ENCODE peak calls at places on chromosomes 3 and 15, in six cellular contexts. S is GM12878, R is WTC11, P is GM23338, N is K562, B is HepG2. K is an unnamed sample.

GRCh38 chr15:46861796-46862195 is 855.5 kb upstream of the SEMA6D start:
- DNase-seq in R (no peak), S (no peak), N (no peak), B (no peak), P (no peak), K (no peak)

GRCh38 chr3:35639251-35640185 is at the start of gene ARPP21:
- DNase-seq in B (no peak), R (peak), P (peak), N (no peak), S (no peak), K (peak)

GRCh38 chr3:185215873-185216586 is 37.8 kb downstream of the EHHADH start:
- DNase-seq in R (no peak), N (peak), S (no peak), B (peak), P (peak), K (no peak)

GRCh38 chr3:39000008-39000450 is 51.7 kb downstream of the SCN11A start:
- DNase-seq in R (no peak), B (peak), P (peak), S (peak), N (peak), K (no peak)

GRCh38 chr3:52839892-52840545 is 5.2 kb upstream of the MUSTN1 start:
- DNase-seq in R (no peak), S (no peak), B (no peak), P (no peak), N (no peak), K (no peak)

GRCh38 chr3:194485876-194486539 is 794 bp downstream of the ATP13A3 start:
- DNase-seq in R (peak), P (peak), N (peak), S (no peak), B (no peak), K (no peak)

GRCh38 chr3:151283387-151283786 is 5.0 kb upstream of the P2RY14 start:
- DNase-seq in S (no peak), B (no peak), R (no peak), P (no peak), N (no peak), K (no peak)

GRCh38 chr3:76930712-76931111 is 109.2 kb upstream of the ROBO2 start:
- DNase-seq in P (peak), B (no peak), R (no peak), N (no peak), S (no peak), K (no peak)

GRCh38 chr15:93088981-93089854 is at the start of gene RGMA:
- DNase-seq in N (peak), R (peak), S (no peak), P (peak), B (no peak), K (no peak)

GRCh38 chr3:146382386-146382785 is 87.0 kb downstream of the PLSCR2 start:
- DNase-seq in P (peak), N (no peak), R (peak), B (peak), S (no peak), K (no peak)

GRCh38 chr3:194780706-194781105 is 95.0 kb downstream of the FAM43A start:
- DNase-seq in P (no peak), B (no peak), N (no peak), R (no peak), S (no peak), K (no peak)

GRCh38 chr3:71241981-71242552 is 341.5 kb downstream of the FOXP1 start:
- DNase-seq in N (no peak), R (no peak), S (no peak), P (no peak), B (no peak), K (no peak)

GRCh38 chr3:58998476-58999117 is 51.2 kb downstream of the CFAP20DC start:
- DNase-seq in N (peak), B (no peak), P (no peak), S (no peak), R (no peak), K (no peak)

GRCh38 chr3:196431193-196432136 is 762 bp downstream of the UBXN7 start:
- DNase-seq in N (peak), R (peak), B (peak), S (no peak), P (peak), K (no peak)

GRCh38 chr3:134328147-134328591 is 46.1 kb downstream of the AMOTL2 start:
- DNase-seq in R (no peak), N (no peak), P (no peak), B (no peak), S (no peak), K (no peak)
- TF ChIP-seq CREB1 in R (no peak), N (no peak), P (no peak), B (no peak), S (no peak), K (no peak)

DNA sequence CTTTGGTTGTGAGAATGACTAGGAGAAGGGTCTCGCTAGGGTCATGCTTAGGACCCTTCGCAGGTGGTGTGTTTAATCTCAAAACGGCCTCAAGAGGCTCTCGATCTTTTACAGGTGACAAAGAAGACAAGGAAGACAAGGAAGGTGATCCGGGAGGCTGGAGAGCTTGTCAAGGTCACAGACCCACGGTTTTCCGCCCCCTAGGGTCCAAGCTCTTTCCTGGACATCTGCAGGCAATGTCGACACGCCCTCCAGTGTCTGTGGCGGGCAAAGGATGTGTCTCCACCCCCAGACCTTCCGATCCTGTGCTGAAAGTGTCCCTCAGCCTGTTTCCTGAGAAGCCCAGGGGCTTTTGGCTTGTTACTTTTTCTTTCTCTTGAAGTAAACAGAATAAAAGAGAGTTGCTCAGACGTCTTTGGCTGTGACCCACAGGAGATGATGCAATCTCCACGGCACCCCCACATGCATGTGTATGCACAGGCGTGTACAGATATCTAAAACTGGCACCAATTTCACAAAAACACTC is 108.7 kb downstream of the KLF13 start:
- DNase-seq in B (peak), N (peak), R (peak), S (peak), P (peak), K (peak)
- TF ChIP-seq CREB1 in B (no peak), N (no peak), R (no peak), S (peak), P (no peak), K (no peak)

DNA sequence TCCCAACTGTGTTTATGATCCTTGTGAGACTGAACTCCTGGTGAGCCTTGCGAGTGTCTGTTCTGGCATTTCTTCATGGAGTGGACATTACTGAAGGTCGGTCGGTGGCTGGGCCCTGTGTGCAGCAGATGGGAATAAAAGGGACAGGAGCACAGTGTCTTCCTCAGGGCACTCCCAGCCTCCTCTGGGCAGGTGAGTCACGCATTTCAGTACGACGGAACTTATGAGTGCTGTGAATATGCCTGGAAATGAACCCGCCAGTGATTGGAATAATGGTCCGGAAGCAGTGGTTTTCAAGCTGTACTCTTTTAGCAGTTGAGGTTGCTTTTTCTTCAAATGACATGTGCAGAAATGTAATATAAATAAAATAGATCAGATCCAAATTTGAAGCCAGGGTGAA is 55.1 kb downstream of the LARS2 start:
- DNase-seq in N (no peak), R (no peak), P (no peak), S (no peak), B (no peak), K (no peak)
- TF ChIP-seq CREB1 in N (no peak), R (no peak), P (no peak), S (no peak), B (no peak), K (no peak)

DNA sequence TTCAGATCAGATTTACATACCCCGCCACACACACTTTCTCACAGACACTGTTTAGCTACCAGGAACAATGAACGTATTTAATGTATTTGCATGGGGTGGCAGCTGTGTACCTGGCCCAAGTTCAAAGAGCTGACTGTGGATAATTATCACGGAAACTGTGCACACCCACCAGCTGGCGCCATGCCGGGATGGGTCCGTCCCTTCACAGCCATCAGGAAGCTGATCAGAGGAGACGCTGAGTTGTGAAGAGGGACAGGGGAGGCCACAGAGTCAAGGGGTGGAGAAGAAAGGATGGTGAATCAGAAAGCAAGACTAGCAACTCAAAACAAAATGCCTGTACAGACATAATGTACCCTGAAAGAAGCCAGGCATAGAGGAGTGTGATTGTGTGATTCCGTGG is 13.1 kb upstream of the PLA2G4D start:
- DNase-seq in S (no peak), N (no peak), B (no peak), P (no peak), R (no peak), K (no peak)
- TF ChIP-seq CREB1 in S (no peak), N (no peak), B (no peak), P (no peak), R (no peak), K (no peak)

GRCh38 chr15:38412466-38412865 is 41.5 kb upstream of the FAM98B start:
- DNase-seq in N (no peak), P (no peak), S (no peak), R (no peak), B (no peak), K (no peak)

GRCh38 chr15:38411902-38412301 is 42.0 kb upstream of the FAM98B start:
- DNase-seq in P (no peak), S (no peak), N (no peak), R (no peak), B (no peak), K (no peak)

DNA sequence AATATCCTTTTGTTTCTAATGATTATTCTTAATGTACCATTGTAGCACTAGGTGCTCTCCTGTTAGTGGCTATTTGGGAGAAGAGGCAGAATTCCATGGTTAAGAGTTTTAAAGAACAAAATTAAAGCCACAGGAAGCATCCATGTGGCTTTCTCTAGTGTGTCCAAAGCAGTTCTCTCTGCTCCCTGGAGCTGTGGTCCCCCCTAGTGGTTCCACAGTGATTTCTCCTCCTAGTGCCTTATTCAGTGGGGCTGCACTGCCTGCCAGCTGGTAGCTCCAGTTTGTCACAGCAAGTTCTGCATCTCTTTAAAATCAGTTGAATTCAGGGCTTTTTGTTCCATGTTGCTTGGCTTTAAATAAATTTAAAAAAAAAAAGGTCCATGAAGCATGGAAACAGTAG is 39.6 kb upstream of the FAM98B start:
- DNase-seq in B (peak), P (peak), S (no peak), N (peak), R (peak), K (peak)
- TF ChIP-seq CREB1 in B (no peak), P (no peak), S (no peak), N (no peak), R (no peak), K (no peak)

DNA sequence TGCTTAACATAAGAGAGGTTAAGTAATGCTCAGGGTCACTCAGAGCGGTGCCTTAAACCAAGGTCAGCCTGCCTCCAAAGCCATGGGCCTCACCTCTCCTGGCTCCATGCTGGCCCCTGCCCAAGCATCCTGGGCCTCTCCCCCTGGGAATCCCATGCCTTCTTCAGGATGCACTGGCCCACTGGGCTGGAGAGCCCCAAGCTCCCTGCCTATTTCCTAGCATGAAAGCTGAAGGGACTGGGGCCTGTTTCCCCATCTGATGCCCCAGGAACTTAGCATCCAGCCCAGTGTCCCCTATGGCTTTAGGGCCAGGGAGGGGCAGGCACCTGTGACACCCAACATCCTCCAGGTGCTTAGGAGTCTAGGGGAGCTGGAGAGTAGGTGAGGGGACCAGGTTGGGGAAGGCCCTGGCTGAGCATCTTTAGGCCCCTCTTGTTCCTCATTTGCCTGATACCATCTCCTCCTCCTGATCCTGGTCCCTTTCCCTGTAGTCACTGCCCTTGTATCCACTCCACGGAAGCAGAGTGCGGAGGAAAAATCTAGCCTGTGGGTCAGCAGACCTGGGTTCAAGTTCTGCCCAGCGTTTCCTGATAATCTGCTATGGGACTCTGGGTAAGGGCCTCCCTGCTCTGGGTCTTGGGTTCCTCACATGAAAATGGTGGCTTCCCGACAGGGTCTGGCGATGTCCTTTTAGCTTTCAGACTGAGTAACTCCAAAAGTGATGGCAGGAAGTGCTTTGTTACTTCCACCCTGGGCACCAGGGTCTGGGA is 28.6 kb downstream of the EHD4 start:
- DNase-seq in P (no peak), S (no peak), N (no peak), R (no peak), B (no peak), K (no peak)
- TF ChIP-seq CREB1 in P (no peak), S (no peak), N (no peak), R (no peak), B (no peak), K (no peak)

GRCh38 chr3:112496368-112497067 is 2.8 kb downstream of the BTLA start:
- DNase-seq in P (no peak), S (no peak), B (no peak), R (no peak), N (no peak), K (no peak)

GRCh38 chr3:112498916-112499315 is 356 bp downstream of the BTLA start:
- DNase-seq in P (no peak), R (no peak), B (no peak), S (no peak), N (no peak), K (no peak)

GRCh38 chr3:112500621-112501020 is 1.3 kb upstream of the BTLA start:
- DNase-seq in B (no peak), S (no peak), N (no peak), P (no peak), R (no peak), K (no peak)

GRCh38 chr3:112499328-112499727 is at the start of gene BTLA:
- DNase-seq in P (no peak), N (no peak), B (no peak), S (peak), R (no peak), K (no peak)

GRCh38 chr3:112497897-112498548 is 1.2 kb downstream of the BTLA start:
- DNase-seq in B (no peak), R (no peak), N (no peak), S (no peak), P (no peak), K (no peak)
- TF ChIP-seq CREB1 in B (no peak), R (no peak), N (no peak), S (peak), P (no peak), K (no peak)

GRCh38 chr3:139295040-139295439 is 48.8 kb upstream of the MRPS22 start:
- DNase-seq in B (no peak), S (no peak), P (no peak), N (no peak), R (no peak), K (no peak)

GRCh38 chr3:139299261-139300132 is 44.3 kb upstream of the MRPS22 start:
- DNase-seq in R (peak), P (peak), B (peak), S (no peak), N (peak), K (no peak)

GRCh38 chr3:139300416-139300815 is 43.4 kb upstream of the MRPS22 start:
- DNase-seq in N (no peak), R (no peak), P (no peak), S (no peak), B (no peak), K (no peak)

GRCh38 chr3:139296141-139296718 is 47.6 kb upstream of the MRPS22 start:
- DNase-seq in P (no peak), R (no peak), S (no peak), N (no peak), B (no peak), K (no peak)

DNA sequence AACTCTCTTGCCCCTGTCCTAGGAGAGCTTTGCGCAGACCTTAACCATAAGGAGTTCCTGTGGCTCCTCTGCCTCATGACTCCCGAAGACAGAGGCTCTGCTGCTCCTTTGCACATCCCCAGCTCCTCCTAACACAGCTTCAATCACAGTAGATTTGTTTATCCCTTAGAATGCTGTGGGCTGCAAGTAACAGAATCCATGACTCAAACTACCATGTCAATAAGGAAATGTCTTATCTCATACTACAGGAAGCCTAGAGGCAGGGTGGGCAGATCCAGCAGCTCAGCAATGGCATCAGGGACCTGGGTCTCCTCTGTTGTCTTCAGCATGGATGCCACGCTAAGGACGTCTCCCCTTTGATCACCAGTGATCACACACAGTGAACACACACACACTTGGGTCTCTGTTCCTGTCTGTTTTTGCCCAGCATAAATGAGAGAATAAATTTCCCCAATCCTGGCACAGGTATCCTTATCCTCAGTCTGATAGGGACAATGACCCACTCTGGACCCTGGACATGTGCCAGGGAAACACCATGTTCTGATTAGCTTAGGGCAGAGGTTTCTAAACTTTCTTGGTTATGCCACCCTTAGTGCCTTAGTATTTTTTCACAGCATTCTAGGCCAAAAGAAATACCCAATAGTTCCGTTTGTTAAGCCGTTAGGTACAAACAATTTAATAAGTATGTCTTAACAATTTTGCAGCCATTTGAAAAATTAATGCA is 46.1 kb upstream of the MRPS22 start:
- DNase-seq in R (no peak), B (no peak), N (no peak), S (no peak), P (no peak), K (no peak)
- TF ChIP-seq CREB1 in R (no peak), B (no peak), N (no peak), S (no peak), P (no peak), K (no peak)

GRCh38 chr3:178833696-178834095 is 237.9 kb downstream of the ZMAT3 start:
- DNase-seq in S (no peak), P (no peak), N (no peak), B (no peak), R (no peak), K (no peak)
- TF ChIP-seq CREB1 in S (no peak), P (no peak), N (no peak), B (no peak), R (no peak), K (no peak)

GRCh38 chr15:67794832-67795574 is 30.3 kb upstream of the SKOR1 start:
- DNase-seq in R (no peak), N (no peak), B (no peak), S (no peak), P (no peak), K (no peak)
- TF ChIP-seq CREB1 in R (no peak), N (no peak), B (no peak), S (no peak), P (no peak), K (no peak)